ENCODE peak calls at places on chromosomes 6 and 20, in five cellular contexts. D is cardiac fibroblast, Y is prostate gland, G is nephron progenitor cell, F is brain microvascular endothelial cell. S is an unnamed sample.

GRCh38 chr6:52515219-52515960 is 61.5 kb downstream of the TRAM2 start:
- DNase-seq in Y (no peak), D (no peak), G (no peak), F (no peak), S (no peak)

GRCh38 chr6:10406556-10406955 is 8.3 kb downstream of the TFAP2A start:
- DNase-seq in Y (no peak), F (no peak), D (no peak), G (no peak), S (no peak)

GRCh38 chr20:24768977-24769675 is 179.9 kb upstream of the CST7 start:
- DNase-seq in Y (no peak), F (no peak), G (no peak), D (no peak), S (no peak)

GRCh38 chr6:74068945-74069570 is 373.1 kb downstream of the CD109 start:
- DNase-seq in G (no peak), F (peak; percentile 54), Y (no peak), D (peak; percentile 48), S (no peak)

GRCh38 chr6:43705996-43706395 is 18.4 kb upstream of the MRPS18A start:
- DNase-seq in Y (no peak), F (peak; percentile 27), G (no peak), D (peak; percentile 48), S (no peak)

GRCh38 chr6:46366190-46366900 is 124.9 kb downstream of the RCAN2 start:
- DNase-seq in Y (no peak), F (no peak), D (no peak), G (no peak), S (no peak)

GRCh38 chr20:40992349-40993113 is 36.1 kb upstream of the TOP1 start:
- DNase-seq in Y (no peak), G (no peak), F (no peak), D (no peak), S (no peak)

GRCh38 chr6:33314515-33314942 is 651 bp upstream of the TAPBP start:
- DNase-seq in Y (peak; percentile 57), D (peak; percentile 87), F (peak; percentile 89), G (peak; percentile 40), S (peak; percentile 89)

GRCh38 chr6:118771253-118771652 is 119.9 kb upstream of the CEP85L start:
- DNase-seq in Y (no peak), G (no peak), F (no peak), D (no peak), S (no peak)

GRCh38 chr6:18380165-18380564 is 7.0 kb upstream of the RNF144B start:
- DNase-seq in D (peak; percentile 32), F (no peak), Y (no peak), G (no peak), S (no peak)

GRCh38 chr6:72863106-72863505 is 241.2 kb downstream of the KCNQ5 start:
- DNase-seq in D (no peak), Y (no peak), G (no peak), F (no peak), S (no peak)

GRCh38 chr20:47498606-47499005 is 3.1 kb upstream of the NCOA3 start:
- DNase-seq in D (no peak), Y (no peak), G (no peak), F (no peak), S (no peak)

GRCh38 chr6:21204951-21205350 is 388.6 kb upstream of the SOX4 start:
- DNase-seq in G (no peak), Y (no peak), D (no peak), F (no peak), S (no peak)

GRCh38 chr6:138572200-138572875 is 73.0 kb upstream of the NHSL1 start:
- DNase-seq in D (peak; percentile 74), G (peak; percentile 76), Y (peak; percentile 84), F (peak; percentile 91), S (peak; percentile 48)

GRCh38 chr6:62652692-62653328 is 366.8 kb upstream of the KHDRBS2 start:
- DNase-seq in F (no peak), G (no peak), D (peak; percentile 43), Y (no peak), S (no peak)

GRCh38 chr20:54118220-54119001 is 48.0 kb upstream of the BCAS1 start:
- DNase-seq in D (no peak), Y (no peak), F (no peak), G (no peak), S (no peak)

GRCh38 chr20:36569847-36570429 is 3.5 kb upstream of the TGIF2 start:
- DNase-seq in D (peak; percentile 50), Y (no peak), G (no peak), F (peak; percentile 52), S (no peak)

GRCh38 chr6:107354470-107354869 is 104.9 kb downstream of the PDSS2 start:
- DNase-seq in D (no peak), G (no peak), Y (no peak), F (no peak), S (no peak)

GRCh38 chr6:89082439-89082838 is 1.9 kb downstream of the PNRC1 start:
- DNase-seq in Y (peak; percentile 15), D (peak; percentile 41), F (peak; percentile 18), G (no peak), S (no peak)

GRCh38 chr20:5569021-5569420 is 181.2 kb upstream of the SHLD1 start:
- DNase-seq in F (peak; percentile 65), D (peak; percentile 61), Y (peak; percentile 58), G (no peak), S (peak; percentile 44)

DNA sequence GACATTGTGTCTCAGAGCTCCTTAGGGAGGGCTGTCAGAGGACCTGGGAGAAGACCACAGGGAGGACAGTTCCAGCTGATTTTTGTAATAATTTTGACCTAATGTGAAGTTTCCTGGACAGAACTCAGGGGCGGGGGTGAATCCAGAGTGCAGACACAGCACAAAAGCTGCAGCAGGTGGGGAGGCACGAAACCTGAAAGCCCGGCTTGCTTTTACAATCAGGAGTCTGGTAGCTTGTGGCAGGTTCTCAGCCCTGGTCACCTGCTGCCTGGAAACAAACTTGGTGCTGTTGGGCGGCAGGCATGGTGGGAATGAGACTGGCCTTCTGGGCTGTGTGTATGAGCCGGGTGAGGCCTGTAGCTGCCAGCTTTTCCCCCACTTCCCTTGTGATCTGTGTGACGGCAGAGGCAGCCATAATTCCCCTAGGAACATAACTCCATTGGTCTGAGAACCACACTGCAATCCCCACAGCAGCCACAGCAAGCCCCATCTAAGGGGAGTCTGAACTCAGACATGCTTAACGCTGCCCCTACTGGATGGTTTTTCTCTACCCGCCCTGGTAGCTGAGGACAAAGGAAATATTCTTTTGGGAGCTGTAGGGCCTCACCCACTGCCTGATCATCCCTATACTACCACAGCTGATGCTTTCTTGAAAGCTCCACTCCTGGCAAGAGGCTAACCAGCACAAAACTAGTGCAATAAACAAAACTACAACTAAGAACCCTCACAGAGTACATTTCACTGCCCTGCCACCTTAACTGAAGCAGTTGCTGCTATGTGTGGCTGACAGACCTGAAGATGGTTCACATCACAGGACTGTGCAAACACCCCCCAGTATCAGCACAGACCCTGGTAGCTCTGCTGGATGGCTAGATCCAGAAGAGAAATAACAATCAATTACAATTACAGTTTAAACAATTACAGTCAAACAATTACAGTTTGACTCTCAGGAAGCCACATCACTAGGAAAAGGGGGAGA is 1055.1 kb upstream of the GJE1 start:
- DNase-seq in G (peak; percentile 26), Y (no peak), D (peak; percentile 33), F (peak; percentile 7), S (no peak)
- TF ChIP-seq CTCF in G (peak; percentile 33), Y (no peak), D (peak; percentile 7), F (peak; percentile 57), S (no peak)

DNA sequence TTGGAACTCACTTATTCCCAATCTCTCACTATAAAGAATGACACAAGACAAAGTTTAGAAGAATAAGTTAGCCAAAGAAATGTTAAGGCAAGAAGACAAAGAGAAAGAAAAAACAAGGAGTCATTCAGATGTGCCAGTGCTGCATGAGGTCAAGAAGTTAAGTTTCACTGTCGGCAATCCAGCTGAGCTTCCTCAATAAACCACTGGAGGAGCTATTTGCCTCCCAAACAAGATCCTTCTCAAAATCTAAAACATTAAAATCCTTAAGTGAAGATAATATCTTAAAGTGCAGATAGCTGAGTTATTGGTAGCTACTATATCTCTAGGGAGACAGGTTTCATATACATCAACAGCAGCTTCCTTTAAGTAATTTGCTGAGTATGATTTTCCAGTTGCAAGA is 512.3 kb downstream of the HDGFL1 start:
- DNase-seq in F (no peak), D (peak; percentile 11), G (no peak), Y (no peak), S (no peak)
- TF ChIP-seq CTCF in F (peak; percentile 57), D (peak; percentile 24), G (peak; percentile 21), Y (no peak), S (no peak)

GRCh38 chr20:49914310-49915117 is 815 bp downstream of the SPATA2 start:
- DNase-seq in F (no peak), G (no peak), Y (no peak), D (no peak), S (no peak)
- TF ChIP-seq CTCF in F (no peak), G (no peak), Y (no peak), D (no peak), S (no peak)

GRCh38 chr6:30325150-30325872 is 1.4 kb upstream of the TRIM39 start:
- DNase-seq in F (peak; percentile 66), G (peak; percentile 57), D (peak; percentile 65), Y (peak; percentile 17), S (no peak)

GRCh38 chr6:30329331-30329730 is 2.6 kb downstream of the TRIM39 start:
- DNase-seq in F (no peak), D (no peak), G (no peak), Y (no peak), S (no peak)

GRCh38 chr6:30327232-30327746 is 562 bp downstream of the TRIM39 start:
- DNase-seq in Y (no peak), F (no peak), G (no peak), D (no peak), S (no peak)

GRCh38 chr6:30325873-30326445 is 768 bp upstream of the TRIM39 start:
- DNase-seq in G (no peak), F (no peak), Y (no peak), D (peak; percentile 86), S (peak; percentile 35)

GRCh38 chr6:30326446-30327231 is at the start of gene TRIM39:
- DNase-seq in F (peak; percentile 77), Y (peak; percentile 83), G (peak; percentile 80), D (peak; percentile 78), S (peak; percentile 88)
- TF ChIP-seq CTCF in F (no peak), Y (peak; percentile 32), G (no peak), D (no peak), S (no peak)

DNA sequence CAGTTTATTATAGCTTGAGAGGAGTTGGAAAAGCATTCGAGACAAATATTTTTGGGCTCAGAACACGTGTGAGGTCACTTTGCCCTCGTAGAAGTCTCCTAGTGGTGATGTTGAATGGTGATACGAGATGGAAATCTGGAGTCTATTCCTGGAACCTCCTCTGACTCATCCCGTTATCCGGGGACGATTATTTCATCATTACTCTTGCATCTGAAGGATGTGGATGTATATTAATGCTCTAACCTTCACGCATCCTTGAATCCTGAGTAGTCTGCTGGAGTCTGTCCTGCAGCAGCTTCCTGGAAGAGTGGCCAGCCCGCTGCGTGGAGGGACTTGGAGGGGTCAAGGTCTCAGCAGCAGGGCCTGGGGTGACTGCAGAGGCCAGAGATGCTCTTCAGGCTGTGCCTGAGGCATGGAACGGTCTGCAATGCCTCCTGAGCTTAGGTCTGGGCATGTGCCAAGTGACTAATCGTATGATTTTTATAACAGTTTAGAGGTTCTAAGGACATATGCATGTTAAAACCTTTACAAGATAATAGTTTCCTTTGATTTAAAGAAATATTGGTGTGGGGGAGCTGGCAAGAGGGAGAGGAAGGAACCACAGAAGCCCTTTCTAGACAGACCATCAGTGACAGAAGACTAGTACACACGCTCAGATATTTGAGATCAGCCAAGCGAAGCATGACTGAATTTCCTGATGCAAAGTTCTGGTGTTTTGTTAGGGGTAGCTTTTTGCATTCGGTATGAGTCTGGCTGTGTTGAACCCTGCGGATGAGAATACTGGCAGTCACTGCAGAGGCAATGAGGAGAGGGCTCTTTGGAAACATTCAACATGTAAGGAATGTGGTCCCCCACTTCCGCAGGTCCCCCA is 400.2 kb downstream of the QKI start:
- DNase-seq in F (peak; percentile 77), G (no peak), D (peak; percentile 51), Y (no peak), S (no peak)
- TF ChIP-seq CTCF in F (peak; percentile 28), G (no peak), D (no peak), Y (no peak), S (no peak)

S was measured in heart right ventricle.